ENCODE peak calls at places on chromosome 16, in six cellular contexts. L is fibroblast of lung, K is IMR-90, J is left lung, E is kidney, I is GM23338. F is an unnamed sample.

GRCh38 chr16:22897184-22897583 is 83.2 kb downstream of the HS3ST2 start:
- DNase-seq in K (no peak), J (no peak), I (no peak), L (no peak), E (no peak), F (no peak)

GRCh38 chr16:468072-468821 is 42.8 kb downstream of the RAB11FIP3 start:
- DNase-seq in L (no peak), E (no peak), K (no peak), I (peak; percentile 55), J (no peak), F (no peak)

GRCh38 chr16:88473666-88474534 is 20.8 kb downstream of the ZFPM1 start:
- DNase-seq in E (no peak), L (peak; percentile 57), J (no peak), K (peak; percentile 72), I (no peak), F (no peak)

GRCh38 chr16:79316004-79316458 is 284.5 kb downstream of the MAF start:
- DNase-seq in J (no peak), I (no peak), E (no peak), K (no peak), L (no peak), F (no peak)

GRCh38 chr16:82694239-82694874 is 67.6 kb downstream of the CDH13 start:
- DNase-seq in K (peak; percentile 85), J (no peak), L (peak; percentile 85), E (no peak), I (no peak), F (no peak)

GRCh38 chr16:85104821-85105391 is 7.4 kb downstream of the CIBAR2 start:
- DNase-seq in E (peak; percentile 68), L (no peak), I (no peak), J (no peak), K (no peak), F (no peak)

GRCh38 chr16:67356372-67356771 is 29.8 kb downstream of the LRRC36 start:
- DNase-seq in K (no peak), I (no peak), L (no peak), J (no peak), E (no peak), F (no peak)

GRCh38 chr16:87698241-87698640 is 67.5 kb downstream of the KLHDC4 start:
- DNase-seq in K (no peak), E (no peak), L (no peak), J (no peak), I (no peak), F (no peak)

GRCh38 chr16:87524407-87524806 is 31.6 kb upstream of the ZCCHC14 start:
- DNase-seq in K (no peak), L (no peak), I (no peak), E (no peak), J (no peak), F (no peak)

GRCh38 chr16:56451753-56452689 is 667 bp downstream of the OGFOD1 start:
- DNase-seq in K (peak; percentile 31), E (no peak), J (no peak), I (peak; percentile 66), L (peak; percentile 45), F (peak; percentile 13)

GRCh38 chr16:52825882-52826281 is 226.8 kb downstream of the CHD9NB start:
- DNase-seq in E (no peak), K (no peak), J (no peak), L (peak; percentile 10), I (no peak), F (no peak)

GRCh38 chr16:64900029-64900428 is 221.8 kb downstream of the CDH11 start:
- DNase-seq in L (no peak), E (no peak), I (no peak), J (no peak), K (no peak), F (no peak)

GRCh38 chr16:56657555-56658430 is at the start of gene MT1F:
- DNase-seq in L (peak; percentile 7), J (peak; percentile 94), E (peak; percentile 97), K (peak; percentile 28), I (peak; percentile 94), F (no peak)

GRCh38 chr16:52416888-52417287 is 130.1 kb downstream of the TOX3 start:
- DNase-seq in K (no peak), J (no peak), I (no peak), L (no peak), E (no peak), F (no peak)

GRCh38 chr16:58027341-58028167 is 2.0 kb downstream of the MMP15 start:
- DNase-seq in I (peak; percentile 88), J (peak; percentile 81), E (peak; percentile 82), L (peak; percentile 25), K (no peak), F (no peak)

GRCh38 chr16:65312795-65313194 is 190.9 kb upstream of the CDH11 start:
- DNase-seq in K (peak; percentile 78), E (no peak), J (no peak), L (peak; percentile 89), I (no peak), F (no peak)

GRCh38 chr16:75107505-75107904 is 9.1 kb downstream of the LDHD start:
- DNase-seq in K (no peak), J (peak; percentile 63), L (no peak), I (no peak), E (no peak), F (no peak)

GRCh38 chr16:24139282-24139681 is 116.9 kb upstream of the CACNG3 start:
- DNase-seq in I (peak; percentile 93), K (no peak), J (no peak), E (no peak), L (no peak), F (no peak)

GRCh38 chr16:24141917-24142316 is 114.2 kb upstream of the CACNG3 start:
- DNase-seq in J (no peak), E (no peak), I (no peak), K (no peak), L (no peak), F (no peak)

GRCh38 chr16:24141466-24141865 is 114.7 kb upstream of the CACNG3 start:
- DNase-seq in J (no peak), E (no peak), L (no peak), I (no peak), K (no peak), F (no peak)

GRCh38 chr16:24135624-24136296 is 120.4 kb upstream of the CACNG3 start:
- DNase-seq in K (no peak), I (peak; percentile 77), E (no peak), J (no peak), L (no peak), F (no peak)

DNA sequence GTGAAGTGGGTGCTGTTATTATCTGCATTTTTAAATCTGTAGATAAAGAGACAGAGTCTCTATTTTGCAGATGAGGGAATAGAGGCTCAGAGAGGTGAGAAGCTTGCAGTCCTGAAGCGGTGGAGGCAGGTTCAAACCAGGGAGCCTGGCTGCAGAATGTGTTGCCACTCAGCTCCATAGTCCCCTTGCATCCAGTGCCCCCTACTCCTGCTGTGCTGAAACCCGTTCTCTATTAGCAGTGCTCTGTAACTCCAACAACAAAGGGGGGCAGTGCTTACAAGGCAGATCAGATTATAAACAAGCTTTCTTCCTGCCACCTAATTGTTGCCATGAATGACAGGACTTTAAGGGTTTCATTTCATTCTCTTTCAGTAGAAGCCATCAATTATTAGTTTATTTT is 118.1 kb upstream of the CACNG3 start:
- DNase-seq in K (no peak), E (no peak), I (peak; percentile 66), L (no peak), J (no peak), F (no peak)
- H3K4me3 ChIP-seq in K (no peak overlapping the region), E (no peak overlapping the region), I (no peak overlapping the region), L (no peak overlapping the region), J (no peak overlapping the region), F (no peak overlapping the region)

DNA sequence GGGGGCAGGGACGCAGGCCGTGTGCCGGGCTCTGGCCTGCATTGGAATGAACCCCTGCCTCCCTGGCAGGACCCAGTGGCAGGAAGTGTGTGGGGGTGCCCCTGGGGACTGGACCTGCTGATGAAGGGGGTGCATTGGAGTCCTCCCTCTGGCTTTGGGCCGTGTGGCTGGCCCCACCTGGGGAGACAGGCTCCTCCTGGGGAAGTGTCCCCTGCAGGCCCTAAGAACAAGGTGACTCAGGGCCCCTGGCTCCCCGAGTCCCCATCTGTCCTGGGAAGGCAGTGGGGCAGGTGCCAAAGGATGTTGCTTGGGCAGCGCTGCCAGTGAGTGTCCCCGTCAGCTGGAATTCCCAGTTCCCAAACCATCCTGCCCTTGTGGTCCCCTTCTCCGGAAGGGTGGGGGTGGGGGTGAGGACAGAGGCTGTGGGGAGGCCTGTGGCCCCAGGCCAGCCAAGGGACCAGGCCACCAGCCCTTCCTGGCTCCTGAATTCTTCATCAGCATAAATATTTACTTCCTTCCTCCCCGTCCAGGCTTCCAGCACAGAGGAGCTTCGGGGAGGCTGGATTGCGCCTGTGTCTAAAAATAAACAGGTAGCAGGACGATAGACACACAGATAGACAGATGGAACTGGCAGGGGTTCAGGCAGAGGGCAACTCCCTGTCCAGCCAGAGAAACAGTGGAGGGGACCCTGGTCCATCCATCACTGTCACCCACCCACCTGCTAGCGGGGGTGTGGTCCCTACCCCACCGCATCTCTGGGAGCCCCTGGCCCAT is 12.9 kb downstream of the GLIS2 start:
- DNase-seq in L (no peak), E (peak; percentile 79), I (no peak), K (peak; percentile 36), J (no peak), F (no peak)
- H3K4me3 ChIP-seq in L (no peak overlapping the region), E (no peak overlapping the region), I (peak overlapping the region; percentile 65), K (no peak overlapping the region), J (no peak overlapping the region), F (no peak overlapping the region)

DNA sequence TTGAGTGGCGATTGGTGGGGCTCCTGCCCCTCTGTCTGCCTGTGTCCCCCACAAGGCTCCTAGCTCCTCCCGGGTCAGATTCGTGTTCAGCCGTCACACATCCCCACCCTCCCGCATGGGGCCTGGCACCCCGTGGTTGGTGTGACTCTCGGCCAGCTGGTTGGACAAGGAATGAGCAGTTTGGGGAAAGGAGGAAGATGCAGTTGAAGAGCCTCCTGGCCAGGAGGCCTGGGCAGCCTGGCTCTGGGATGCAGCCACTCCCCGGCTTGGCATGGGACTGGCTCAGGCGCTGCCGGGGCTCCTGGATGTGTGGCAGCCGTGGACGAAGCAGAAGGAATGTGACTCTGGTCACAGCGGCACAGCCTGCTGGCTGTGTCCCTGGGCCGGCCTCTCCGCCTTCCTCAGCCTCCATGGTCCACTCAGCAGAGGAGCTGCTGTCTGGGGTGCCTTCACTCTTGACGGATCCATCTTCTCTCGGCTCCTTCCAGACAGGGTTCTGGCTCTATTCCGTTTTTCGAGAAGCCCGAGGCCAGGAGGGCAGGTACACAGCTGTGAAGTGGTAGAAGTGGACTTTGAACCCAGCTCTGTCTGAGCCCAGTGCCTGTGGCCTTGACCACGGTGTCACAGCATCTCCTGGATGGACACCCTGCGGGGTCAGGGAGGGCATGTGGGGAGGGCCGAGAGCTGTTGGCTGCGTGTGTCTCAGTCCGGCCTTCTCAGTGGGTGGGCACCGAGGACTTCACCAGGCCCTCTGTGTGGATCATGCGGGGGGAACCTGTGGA is 2.1 kb downstream of the TRAF7 start:
- DNase-seq in K (no peak), L (no peak), E (no peak), I (no peak), J (peak; percentile 72), F (no peak)
- H3K4me3 ChIP-seq in K (no peak overlapping the region), L (peak overlapping the region; percentile 52), E (no peak overlapping the region), I (peak overlapping the region; percentile 99), J (no peak overlapping the region), F (no peak overlapping the region)

GRCh38 chr16:28623172-28623711 is 13.4 kb upstream of the SULT1A1 start:
- DNase-seq in E (peak; percentile 85), I (peak; percentile 36), L (peak; percentile 17), J (peak; percentile 91), K (no peak), F (no peak)
- H3K4me3 ChIP-seq in E (peak overlapping the region; percentile 55), I (no peak overlapping the region), L (no peak overlapping the region), J (peak overlapping the region; percentile 58), K (no peak overlapping the region), F (peak overlapping the region; percentile 43)

GRCh38 chr16:55331648-55332185 is 7.7 kb downstream of the IRX6 start:
- DNase-seq in E (no peak), J (no peak), I (no peak), K (no peak), L (no peak), F (no peak)
- H3K4me3 ChIP-seq in E (no peak overlapping the region), J (no peak overlapping the region), I (peak overlapping the region; percentile 75), K (no peak overlapping the region), L (no peak overlapping the region), F (no peak overlapping the region)

F was measured in retinal pigment epithelial cell.